ENCODE peak calls at places on chromosomes 2 and 18, in eight cellular contexts. U is HepG2; G is foreskin keratinocyte; M is heart right ventricle; H is aorta; B is tibial artery; Q is OCI-LY7; V is CD8-positive, alpha-beta T cell. J is an unnamed sample. For H3K4me1, the result is how much of the 10 kb centered on the place peaks cover.

GRCh38 chr18:70693196-70693595 is 404.4 kb downstream of the SOCS6 start:
- DNase-seq in V (no peak), M (no peak), U (peak), G (no peak), H (no peak), Q (no peak), B (no peak), J (peak)

GRCh38 chr2:177201919-177202346 is 10.7 kb upstream of the HNRNPA3 start:
- DNase-seq in U (peak), H (no peak), V (no peak), G (no peak), M (no peak), B (no peak), Q (no peak), J (no peak)

GRCh38 chr2:121098556-121098955 is 186.4 kb downstream of the TFCP2L1 start:
- DNase-seq in G (no peak), H (no peak), M (no peak), V (no peak), B (no peak), Q (no peak), U (no peak), J (no peak)

GRCh38 chr2:126779286-126779605 is 119.4 kb upstream of the TEX51 start:
- DNase-seq in M (no peak), B (peak), H (no peak), Q (no peak), U (no peak), V (no peak), G (no peak), J (no peak)

GRCh38 chr2:236055471-236055870 is 112.7 kb downstream of the GBX2 start:
- DNase-seq in Q (no peak), V (no peak), B (no peak), U (no peak), H (no peak), G (no peak), M (no peak), J (no peak)

GRCh38 chr2:42964444-42965081 is 172.2 kb upstream of the HAAO start:
- DNase-seq in V (no peak), U (no peak), Q (no peak), H (peak), B (peak), M (peak), G (no peak), J (peak)

GRCh38 chr2:101120124-101120996 is 30.8 kb downstream of the TBC1D8 start:
- DNase-seq in U (peak), V (no peak), B (peak), G (no peak), H (peak), M (peak), Q (no peak), J (peak)

GRCh38 chr2:25996844-25997243 is 14.5 kb upstream of the KIF3C start:
- DNase-seq in U (no peak), H (no peak), Q (no peak), V (no peak), G (no peak), M (no peak), B (no peak), J (no peak)

GRCh38 chr2:112053917-112054846 is 887 bp upstream of the TMEM87B start:
- DNase-seq in U (peak), H (peak), B (peak), M (peak), G (peak), V (peak), Q (peak), J (peak)

GRCh38 chr2:238157506-238158017 is 1.2 kb upstream of the ERFE start:
- DNase-seq in M (no peak), H (peak), G (no peak), B (no peak), Q (no peak), V (no peak), U (no peak), J (no peak)

GRCh38 chr2:121530210-121530562 is 494 bp upstream of the RNU4ATAC start:
- DNase-seq in H (peak), V (no peak), Q (no peak), U (peak), G (peak), M (peak), B (peak), J (no peak)

GRCh38 chr2:40282428-40282827 is 169.5 kb downstream of the SLC8A1 start:
- DNase-seq in U (no peak), H (no peak), V (no peak), M (no peak), G (no peak), Q (peak), B (no peak), J (no peak)

GRCh38 chr2:40284797-40285196 is 167.1 kb downstream of the SLC8A1 start:
- DNase-seq in V (no peak), H (no peak), B (no peak), U (no peak), M (no peak), G (no peak), Q (peak), J (no peak)

GRCh38 chr2:40285391-40285790 is 166.5 kb downstream of the SLC8A1 start:
- DNase-seq in V (no peak), M (no peak), H (no peak), U (no peak), G (no peak), Q (no peak), B (no peak), J (peak)

GRCh38 chr2:40281021-40281940 is 170.6 kb downstream of the SLC8A1 start:
- DNase-seq in H (no peak), M (peak), U (no peak), V (no peak), G (peak), B (peak), Q (peak), J (peak)

DNA sequence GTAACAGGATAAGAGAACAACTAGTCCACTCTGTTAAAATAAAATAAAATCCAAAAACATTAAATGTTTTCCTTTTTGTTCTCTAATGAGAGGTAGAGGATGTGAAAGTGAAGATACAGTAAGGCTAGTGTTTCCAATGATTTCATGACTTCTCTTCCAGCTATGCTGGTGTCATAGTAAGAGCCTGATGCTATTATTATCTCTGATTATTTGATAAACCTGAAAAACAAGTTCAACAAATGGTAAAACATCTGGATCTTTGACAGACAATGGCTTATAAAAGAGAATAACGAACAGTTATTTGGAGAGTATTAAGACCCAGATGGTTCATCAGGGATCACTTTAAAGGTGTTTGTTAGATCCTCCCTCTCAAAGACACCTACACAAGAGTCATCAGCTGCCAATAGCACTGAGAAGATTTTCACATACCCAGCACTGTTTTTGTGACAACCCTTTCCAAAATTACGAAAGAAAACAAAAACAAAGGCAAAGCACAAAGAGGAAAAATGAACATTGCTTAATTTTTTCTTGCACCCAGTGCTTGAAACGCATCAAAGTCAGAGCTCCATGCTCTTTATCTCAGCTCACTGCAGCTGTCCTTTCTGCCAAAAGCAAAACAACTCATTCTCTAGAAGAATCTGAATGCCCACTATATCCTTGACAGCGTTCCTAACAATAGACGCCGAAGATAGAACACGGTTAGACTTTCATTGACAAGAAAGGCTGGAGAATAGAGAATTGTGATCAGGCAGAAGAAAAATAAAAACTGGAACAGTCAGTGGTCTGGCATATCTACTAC is 168.6 kb downstream of the SLC8A1 start:
- DNase-seq in Q (peak), B (no peak), V (no peak), M (no peak), U (no peak), G (no peak), H (no peak), J (no peak)
- H3K4me1 ChIP-seq in Q (half or more), B (under half), V (under half), M (half or more), U (under half), G (under half), H (under half), J (under half)

GRCh38 chr2:180698668-180699067 is 281.7 kb upstream of the UBE2E3 start:
- DNase-seq in Q (no peak), G (no peak), M (no peak), V (no peak), B (no peak), H (no peak), U (no peak), J (no peak)
- H3K4me1 ChIP-seq in Q (under half), G (under half), M (under half), V (under half), B (under half), H (under half), U (under half), J (under half)

GRCh38 chr2:174590928-174591648 is 6.5 kb downstream of the WIPF1 start:
- DNase-seq in Q (no peak), G (no peak), H (no peak), V (no peak), B (no peak), M (no peak), U (no peak), J (peak)

GRCh38 chr2:174588463-174588862 is 9.1 kb downstream of the WIPF1 start:
- DNase-seq in H (no peak), Q (no peak), M (no peak), B (no peak), U (no peak), G (no peak), V (no peak), J (no peak)

GRCh38 chr2:174590346-174590745 is 7.3 kb downstream of the WIPF1 start:
- DNase-seq in U (no peak), H (no peak), B (no peak), Q (no peak), G (no peak), V (no peak), M (no peak), J (no peak)

GRCh38 chr2:174587607-174588006 is 10.0 kb downstream of the WIPF1 start:
- DNase-seq in Q (no peak), H (no peak), B (no peak), G (no peak), U (no peak), M (no peak), V (no peak), J (no peak)

DNA sequence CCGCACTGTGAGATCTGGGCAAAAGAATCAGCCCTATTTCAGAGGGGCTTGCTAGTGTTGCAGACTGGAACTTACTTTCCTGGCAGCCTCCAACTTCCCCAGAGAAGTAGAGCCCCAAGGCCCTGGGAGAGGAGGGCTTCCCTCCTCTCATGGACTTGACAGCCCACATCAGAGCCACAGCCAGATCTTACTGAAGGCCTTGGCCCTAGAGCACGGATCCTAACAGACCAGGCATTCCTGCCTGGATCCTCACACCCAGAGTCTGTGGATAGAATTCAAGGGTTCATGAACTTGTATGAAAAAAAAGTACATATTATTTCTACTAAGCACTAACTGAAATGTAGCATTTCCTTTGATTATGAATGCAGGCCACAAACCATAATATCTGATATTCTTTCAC is 8.3 kb downstream of the WIPF1 start:
- DNase-seq in M (no peak), Q (no peak), H (no peak), V (no peak), G (no peak), U (no peak), B (no peak), J (no peak)
- H3K4me1 ChIP-seq in M (under half), Q (under half), H (under half), V (half or more), G (under half), U (under half), B (under half), J (under half)

GRCh38 chr18:48875942-48876511 is 74.7 kb downstream of the SMAD7 start:
- DNase-seq in Q (no peak), V (no peak), G (no peak), M (no peak), H (no peak), B (peak), U (peak), J (no peak)
- H3K4me1 ChIP-seq in Q (under half), V (under half), G (under half), M (under half), H (under half), B (under half), U (half or more), J (under half)

GRCh38 chr2:47065771-47066380 is 89.2 kb downstream of the STPG4 start:
- DNase-seq in V (no peak), U (no peak), B (no peak), G (peak), H (no peak), M (no peak), Q (no peak), J (peak)

GRCh38 chr2:47062721-47063120 is 92.4 kb downstream of the STPG4 start:
- DNase-seq in U (no peak), Q (no peak), B (no peak), V (no peak), M (no peak), H (no peak), G (no peak), J (peak)

GRCh38 chr2:47065343-47065742 is 89.8 kb downstream of the STPG4 start:
- DNase-seq in M (no peak), B (no peak), H (no peak), U (no peak), Q (no peak), G (no peak), V (no peak), J (no peak)

GRCh38 chr2:47063159-47063930 is 91.8 kb downstream of the STPG4 start:
- DNase-seq in M (no peak), Q (no peak), G (no peak), U (no peak), V (no peak), B (no peak), H (no peak), J (no peak)

DNA sequence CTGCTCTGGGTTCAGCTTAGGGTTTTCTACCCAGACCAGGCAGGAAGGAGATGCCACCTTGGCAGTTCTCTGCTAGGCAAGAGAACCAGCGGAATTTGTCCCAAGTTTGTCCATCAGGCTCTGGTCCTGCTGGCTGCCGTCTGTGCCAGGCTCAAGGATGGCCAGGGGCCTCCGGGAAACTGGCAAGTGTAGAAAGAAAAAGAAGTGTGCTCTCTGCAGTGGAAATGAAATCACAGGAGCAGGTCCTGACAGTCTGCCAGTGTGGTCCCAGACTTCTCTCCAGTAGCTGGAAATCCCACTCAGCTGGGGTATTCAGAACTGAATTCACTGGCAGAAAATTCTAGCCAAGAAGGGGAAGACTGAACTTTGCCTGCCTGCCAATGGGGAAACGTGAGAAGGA is 91.0 kb downstream of the STPG4 start:
- DNase-seq in M (no peak), U (no peak), G (no peak), B (no peak), V (no peak), H (no peak), Q (no peak), J (no peak)
- H3K4me1 ChIP-seq in M (half or more), U (half or more), G (under half), B (under half), V (under half), H (under half), Q (under half), J (under half)

J was measured in fibroblast of lung.